ENCODE peak calls at places on chromosome 14, in ten cellular contexts. Q, X, Z, P, D, Y, C, B, M and R are unnamed samples.

GRCh38 chr14:103391048-103391447 is 5.8 kb downstream of the MARK3 start:
- DNase-seq in Q (peak; percentile 79), X (no peak), Z (no peak), P (peak; percentile 92), D (no peak), Y (no peak), C (no peak), B (peak; percentile 44), M (peak; percentile 29), R (no peak)

GRCh38 chr14:95516554-95517209 is at the start of gene SYNE3:
- DNase-seq in Q (no peak), X (no peak), Z (peak; percentile 71), P (no peak), D (no peak), Y (peak; percentile 94), C (peak; percentile 80), B (peak; percentile 36), M (peak; percentile 57), R (no peak)

GRCh38 chr14:68709007-68709406 is 83.9 kb downstream of the ZFP36L1 start:
- DNase-seq in Q (no peak), X (no peak), Z (no peak), P (no peak), D (no peak), Y (no peak), C (peak; percentile 1), B (no peak), M (no peak), R (no peak)

GRCh38 chr14:62117010-62117717 is 354.9 kb downstream of the SNAPC1 start:
- DNase-seq in Q (peak; percentile 24), X (peak; percentile 5), Z (peak; percentile 53), P (peak; percentile 38), D (peak; percentile 60), Y (peak; percentile 94), C (peak; percentile 59), B (peak; percentile 60), M (peak; percentile 25), R (peak; percentile 41)

GRCh38 chr14:55458800-55459577 is 18.6 kb upstream of the TBPL2 start:
- DNase-seq in Q (no peak), X (no peak), Z (peak; percentile 29), P (peak; percentile 22), D (no peak), Y (no peak), C (no peak), B (peak; percentile 8), M (no peak), R (no peak)

GRCh38 chr14:90695997-90696681 is 120.1 kb downstream of the TTC7B start:
- DNase-seq in Q (no peak), X (no peak), Z (no peak), P (no peak), D (no peak), Y (no peak), C (no peak), B (no peak), M (no peak), R (no peak)

GRCh38 chr14:97336179-97336578 is 539.0 kb downstream of the VRK1 start:
- DNase-seq in Q (no peak), X (no peak), Z (no peak), P (no peak), D (no peak), Y (no peak), C (no peak), B (no peak), M (no peak), R (no peak)

GRCh38 chr14:69500736-69501135 is 16.2 kb downstream of the PLEKHD1 start:
- DNase-seq in Q (no peak), X (no peak), Z (no peak), P (no peak), D (no peak), Y (peak; percentile 41), C (no peak), B (no peak), M (no peak), R (no peak)

GRCh38 chr14:22776215-22776614 is 9.7 kb downstream of the OXA1L start:
- DNase-seq in Q (no peak), X (no peak), Z (no peak), P (no peak), D (no peak), Y (no peak), C (no peak), B (no peak), M (no peak), R (no peak)

GRCh38 chr14:104238424-104239184 is 100.2 kb downstream of the KIF26A start:
- DNase-seq in Q (no peak), X (no peak), Z (no peak), P (no peak), D (no peak), Y (no peak), C (peak; percentile 38), B (peak; percentile 1), M (no peak), R (no peak)

GRCh38 chr14:68518910-68519686 is 273.8 kb downstream of the ZFP36L1 start:
- DNase-seq in Q (no peak), X (no peak), Z (no peak), P (no peak), D (no peak), Y (no peak), C (no peak), B (no peak), M (no peak), R (no peak)

GRCh38 chr14:89911018-89911919 is 43.3 kb downstream of the EFCAB11 start:
- DNase-seq in Q (no peak), X (no peak), Z (no peak), P (peak; percentile 87), D (no peak), Y (no peak), C (no peak), B (no peak), M (no peak), R (no peak)

GRCh38 chr14:100028990-100029677 is 36.1 kb upstream of the EVL start:
- DNase-seq in Q (no peak), X (no peak), Z (no peak), P (peak; percentile 12), D (no peak), Y (no peak), C (no peak), B (no peak), M (no peak), R (no peak)

GRCh38 chr14:92719890-92720323 is 28.5 kb downstream of the LGMN start:
- DNase-seq in Q (no peak), X (no peak), Z (no peak), P (peak; percentile 37), D (no peak), Y (no peak), C (no peak), B (no peak), M (no peak), R (no peak)

GRCh38 chr14:70889555-70889954 is 17.7 kb upstream of the PCNX1 start:
- DNase-seq in Q (no peak), X (no peak), Z (no peak), P (no peak), D (no peak), Y (no peak), C (no peak), B (no peak), M (no peak), R (no peak)

GRCh38 chr14:100376751-100377171 is 53.6 kb downstream of the SLC25A47 start:
- DNase-seq in Q (peak; percentile 27), X (no peak), Z (no peak), P (peak; percentile 29), D (no peak), Y (no peak), C (no peak), B (no peak), M (no peak), R (no peak)

GRCh38 chr14:22493143-22493542 is 95.9 kb downstream of the DAD1 start:
- DNase-seq in Q (no peak), X (no peak), Z (no peak), P (no peak), D (no peak), Y (no peak), C (no peak), B (no peak), M (no peak), R (no peak)

GRCh38 chr14:100839573-100840175 is 13.8 kb downstream of the MEG3 start:
- DNase-seq in Q (no peak), X (no peak), Z (no peak), P (no peak), D (no peak), Y (peak; percentile 66), C (no peak), B (no peak), M (no peak), R (no peak)

GRCh38 chr14:101176535-101177205 is 273.1 kb upstream of the RTL1 start:
- DNase-seq in Q (no peak), X (no peak), Z (no peak), P (no peak), D (no peak), Y (peak; percentile 51), C (no peak), B (no peak), M (no peak), R (no peak)

GRCh38 chr14:53924754-53925153 is 31.9 kb downstream of the BMP4 start:
- DNase-seq in Q (no peak), X (no peak), Z (no peak), P (peak; percentile 74), D (no peak), Y (no peak), C (no peak), B (no peak), M (no peak), R (no peak)

GRCh38 chr14:52553671-52554575 is 1.3 kb downstream of the GPR137C start:
- DNase-seq in Q (peak; percentile 40), X (peak; percentile 19), Z (no peak), P (peak; percentile 77), D (peak; percentile 62), Y (peak; percentile 96), C (peak; percentile 93), B (peak; percentile 79), M (peak; percentile 79), R (peak; percentile 48)

GRCh38 chr14:105974902-105975301 is 448.5 kb downstream of the TMEM121 start:
- DNase-seq in Q (peak; percentile 29), X (peak; percentile 54), Z (no peak), P (no peak), D (peak; percentile 53), Y (no peak), C (no peak), B (peak; percentile 77), M (peak; percentile 56), R (no peak)